ENCODE peak calls at places on chromosomes 3 and 15, in ten cellular contexts. M is esophagus muscularis mucosa, U is uterus, B is esophagus squamous epithelium, G is cardiac muscle cell, P is H1, Z is mesendoderm, R is heart left ventricle, J is adrenal gland, C is SK-N-SH. W is an unnamed sample.

GRCh38 chr15:68821190-68821897 is 649 bp upstream of the ANP32A start:
- DNase-seq in M (no peak), U (no peak), B (no peak), G (no peak), P (no peak), Z (no peak), R (no peak), J (no peak), C (no peak), W (no peak)

GRCh38 chr3:108388136-108389132 is 92.1 kb downstream of the HHLA2 start:
- DNase-seq in M (no peak), U (no peak), B (no peak), G (no peak), P (no peak), Z (no peak), R (no peak), J (no peak), C (no peak), W (no peak)

GRCh38 chr3:52121813-52122212 is 32.4 kb downstream of the POC1A start:
- DNase-seq in M (no peak), U (no peak), B (no peak), G (no peak), P (no peak), Z (no peak), R (no peak), J (no peak), C (no peak), W (no peak)

GRCh38 chr3:81451611-81452010 is 309.8 kb downstream of the GBE1 start:
- DNase-seq in M (no peak), U (no peak), B (no peak), G (peak; percentile 72), P (no peak), Z (peak; percentile 2), R (no peak), J (no peak), C (no peak), W (no peak)

GRCh38 chr15:62818691-62819090 is 223.9 kb upstream of the TPM1 start:
- DNase-seq in M (no peak), U (no peak), B (no peak), G (peak; percentile 18), P (no peak), Z (no peak), R (no peak), J (no peak), C (no peak), W (no peak)

GRCh38 chr15:57519806-57520205 is 71.9 kb upstream of the MYZAP start:
- DNase-seq in M (no peak), U (no peak), B (no peak), G (no peak), P (no peak), Z (no peak), R (no peak), J (no peak), C (no peak), W (no peak)

GRCh38 chr3:3200632-3201212 is 21.2 kb upstream of the CRBN start:
- DNase-seq in M (no peak), U (peak; percentile 39), B (no peak), G (peak; percentile 74), P (no peak), Z (peak; percentile 84), R (peak; percentile 53), J (peak; percentile 77), C (peak; percentile 38), W (no peak)

GRCh38 chr3:13204177-13204581 is 130.9 kb upstream of the IQSEC1 start:
- DNase-seq in M (no peak), U (no peak), B (no peak), G (no peak), P (no peak), Z (no peak), R (no peak), J (no peak), C (no peak), W (no peak)

GRCh38 chr3:135865085-135865484 is 100.4 kb upstream of the PPP2R3A start:
- DNase-seq in M (no peak), U (no peak), B (no peak), G (no peak), P (no peak), Z (no peak), R (no peak), J (no peak), C (no peak), W (no peak)

GRCh38 chr3:112089956-112090898 is 4.0 kb downstream of the C3orf52 start:
- DNase-seq in M (no peak), U (no peak), B (no peak), G (no peak), P (no peak), Z (no peak), R (no peak), J (no peak), C (no peak), W (no peak)

GRCh38 chr15:38684461-38685000 is 119.9 kb upstream of the RASGRP1 start:
- DNase-seq in M (no peak), U (no peak), B (no peak), G (no peak), P (no peak), Z (no peak), R (no peak), J (no peak), C (no peak), W (no peak)

GRCh38 chr15:38683382-38684242 is 119.0 kb upstream of the RASGRP1 start:
- DNase-seq in M (no peak), U (peak; percentile 22), B (no peak), G (peak; percentile 72), P (peak; percentile 58), Z (peak; percentile 50), R (peak; percentile 48), J (peak; percentile 79), C (peak; percentile 43), W (no peak)

GRCh38 chr15:38688096-38688495 is 123.5 kb upstream of the RASGRP1 start:
- DNase-seq in M (no peak), U (no peak), B (no peak), G (no peak), P (no peak), Z (no peak), R (no peak), J (no peak), C (no peak), W (no peak)

GRCh38 chr15:38687340-38687739 is 122.7 kb upstream of the RASGRP1 start:
- DNase-seq in M (no peak), U (no peak), B (no peak), G (peak; percentile 25), P (no peak), Z (no peak), R (no peak), J (no peak), C (no peak), W (no peak)

DNA sequence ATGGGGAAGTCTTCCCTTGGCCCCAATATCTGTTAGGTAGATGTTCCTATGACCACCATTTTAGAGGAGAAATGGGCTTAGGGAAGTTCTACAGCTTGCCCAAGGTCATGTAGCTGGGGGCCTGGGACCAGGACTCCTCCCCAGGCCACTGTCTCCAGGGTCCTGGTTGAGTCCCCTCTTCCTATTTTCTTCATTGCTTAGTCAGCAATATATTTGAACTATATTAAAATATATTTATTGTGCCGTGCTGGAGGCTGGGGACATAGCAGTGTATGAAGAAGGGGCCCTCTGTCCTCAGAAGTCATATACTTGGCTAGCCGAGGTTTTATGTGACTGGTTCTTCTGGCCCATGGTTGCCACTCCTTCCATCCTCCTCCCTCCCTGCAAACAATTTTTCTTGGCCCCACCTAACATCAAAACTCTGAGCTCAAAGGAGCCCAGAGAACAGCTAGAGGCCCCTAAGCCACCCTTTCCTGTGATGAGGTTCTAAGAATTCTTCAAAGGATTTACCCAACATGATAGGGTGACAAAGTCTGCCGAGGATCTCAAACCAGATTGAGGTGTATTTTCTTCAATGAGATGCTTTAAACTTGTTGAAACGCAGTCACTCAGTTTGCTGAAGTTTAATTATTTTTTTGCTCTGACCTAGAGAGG is 121.2 kb upstream of the RASGRP1 start:
- DNase-seq in M (no peak), U (no peak), B (no peak), G (no peak), P (no peak), Z (no peak), R (no peak), J (no peak), C (no peak), W (no peak)
- H3K4me3 ChIP-seq in M (no peak overlapping the region), U (no peak overlapping the region), B (no peak overlapping the region), G (no peak overlapping the region), P (no peak overlapping the region), Z (no peak overlapping the region), R (no peak overlapping the region), J (no peak overlapping the region), C (no peak overlapping the region), W (no peak overlapping the region)

DNA sequence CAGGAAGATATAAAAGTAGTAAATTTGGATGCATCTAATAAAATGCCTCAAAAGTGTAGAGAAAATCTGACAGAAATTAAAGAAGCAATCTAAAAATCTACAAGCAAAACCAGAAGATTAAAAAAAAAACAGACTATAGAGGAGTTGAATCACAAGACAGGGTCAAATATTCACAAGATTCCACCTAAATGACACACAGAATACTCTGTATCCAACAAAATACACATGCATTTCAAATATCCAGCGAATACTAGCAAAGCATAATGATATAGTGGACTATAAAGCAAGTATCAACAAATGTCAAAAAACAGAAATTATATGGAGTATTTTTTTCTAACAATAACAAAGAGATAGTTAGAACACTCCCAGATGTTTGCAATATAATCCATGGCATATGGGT is 20.5 kb upstream of the ACTC1 start:
- DNase-seq in M (no peak), U (no peak), B (no peak), G (no peak), P (no peak), Z (no peak), R (no peak), J (no peak), C (no peak), W (no peak)
- H3K4me1 ChIP-seq in M (no peaks in the 10 kb centered on the region), U (no peaks in the 10 kb centered on the region), B (no peaks in the 10 kb centered on the region), G (peaks cover 24% of the 10 kb centered on the region), P (no peaks in the 10 kb centered on the region), Z (no peaks in the 10 kb centered on the region), R (no peaks in the 10 kb centered on the region), J (no peaks in the 10 kb centered on the region), C (peaks cover 9% of the 10 kb centered on the region), W (no peaks in the 10 kb centered on the region)

GRCh38 chr3:177547953-177548352 is 350.7 kb upstream of the TBL1XR1 start:
- DNase-seq in M (no peak), U (no peak), B (no peak), G (no peak), P (no peak), Z (no peak), R (no peak), J (no peak), C (no peak), W (no peak)
- H3K4me3 ChIP-seq in M (no peak overlapping the region), U (no peak overlapping the region), B (no peak overlapping the region), G (no peak overlapping the region), P (no peak overlapping the region), Z (no peak overlapping the region), R (no peak overlapping the region), J (no peak overlapping the region), C (no peak overlapping the region), W (no peak overlapping the region)

DNA sequence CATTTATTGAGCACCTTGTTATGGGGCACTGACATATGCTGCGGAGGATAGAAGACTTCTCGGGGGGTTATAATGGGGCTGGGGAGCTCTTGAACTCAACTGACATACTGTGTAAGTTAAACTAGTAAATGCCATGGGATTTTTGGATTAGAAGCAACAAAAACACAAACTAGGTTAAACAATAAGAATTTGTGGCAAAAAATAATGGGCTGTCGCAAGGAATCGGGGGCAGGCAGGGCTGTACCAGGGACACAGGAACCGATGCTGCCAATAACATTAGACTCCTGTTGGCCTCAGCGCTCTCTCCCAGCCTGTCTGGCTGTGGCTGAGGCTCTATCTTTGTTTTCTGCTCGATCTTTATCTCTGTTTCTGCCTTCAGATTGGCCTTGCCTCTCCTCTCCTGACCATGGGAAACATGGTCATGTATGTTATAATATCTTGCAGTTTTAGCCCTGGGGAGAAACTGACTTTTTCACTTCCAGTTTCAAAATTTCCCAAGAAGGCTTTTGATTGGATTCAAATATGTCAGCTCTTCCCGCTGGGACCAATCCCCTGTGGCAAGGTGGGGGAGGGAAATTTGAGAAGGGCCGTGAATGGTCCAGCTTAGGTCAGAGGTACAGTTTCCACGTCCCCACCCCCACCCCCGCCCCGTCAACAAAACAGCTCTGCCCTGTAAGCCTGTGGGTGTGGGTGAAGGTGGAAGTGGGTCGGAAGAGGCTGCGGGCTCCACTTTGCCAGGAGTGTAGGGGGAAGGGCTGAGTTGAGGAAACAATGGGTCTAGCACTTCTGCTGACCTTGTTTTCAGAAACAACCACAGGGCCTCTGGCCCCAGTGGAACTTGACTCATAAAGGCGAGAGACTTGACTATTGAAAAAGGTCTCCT is 161.0 kb upstream of the TBL1XR1 start:
- DNase-seq in M (no peak), U (peak; percentile 46), B (peak; percentile 43), G (peak; percentile 96), P (peak; percentile 56), Z (peak; percentile 97), R (peak; percentile 79), J (peak; percentile 92), C (peak; percentile 54), W (no peak)
- H3K4me1 ChIP-seq in M (peaks cover 67% of the 10 kb centered on the region), U (no peaks in the 10 kb centered on the region), B (peaks cover 52% of the 10 kb centered on the region), G (peaks cover 26% of the 10 kb centered on the region), P (peaks cover 10% of the 10 kb centered on the region), Z (peaks cover 32% of the 10 kb centered on the region), R (peaks cover 11% of the 10 kb centered on the region), J (peaks cover 37% of the 10 kb centered on the region), C (peaks cover 37% of the 10 kb centered on the region), W (peaks cover 65% of the 10 kb centered on the region)